ENCODE peak calls at places on chromosomes 16 and 17, in seven cellular contexts. T is transverse colon, X is upper lobe of left lung, W is prostate gland, I is Panc1, U is GM23338, C is HL-60. O is an unnamed sample.

GRCh38 chr17:59139939-59140338 is 15.0 kb downstream of the SKA2 start:
- DNase-seq in T (no peak), X (no peak), W (no peak), I (no peak), U (no peak), C (no peak), O (no peak)

GRCh38 chr17:74141612-74142011 is 61.9 kb upstream of the RPL38 start:
- DNase-seq in T (no peak), X (no peak), W (no peak), I (no peak), U (no peak), C (no peak), O (no peak)

GRCh38 chr17:10021239-10021638 is 116.2 kb upstream of the RCVRN start:
- DNase-seq in T (peak; percentile 27), X (no peak), W (no peak), I (no peak), U (no peak), C (peak; percentile 87), O (no peak)

GRCh38 chr16:30527635-30528178 is 1.3 kb upstream of the ZNF768 start:
- DNase-seq in T (peak; percentile 62), X (no peak), W (peak; percentile 75), I (no peak), U (peak; percentile 65), C (peak; percentile 85), O (peak; percentile 84)

GRCh38 chr16:16042076-16042475 is 92.7 kb downstream of the ABCC1 start:
- DNase-seq in T (no peak), X (no peak), W (peak; percentile 74), I (no peak), U (no peak), C (no peak), O (no peak)

GRCh38 chr17:79931517-79932309 is 92.5 kb upstream of the CBX4 start:
- DNase-seq in T (peak; percentile 70), X (peak; percentile 50), W (no peak), I (no peak), U (no peak), C (no peak), O (no peak)

GRCh38 chr17:78433780-78434335 is 55.4 kb downstream of the PGS1 start:
- DNase-seq in T (no peak), X (no peak), W (no peak), I (no peak), U (no peak), C (no peak), O (no peak)

GRCh38 chr17:37737081-37737480 is 7.8 kb downstream of the HNF1B start:
- DNase-seq in T (no peak), X (no peak), W (no peak), I (no peak), U (no peak), C (no peak), O (no peak)

GRCh38 chr16:460787-461186 is 35.3 kb downstream of the RAB11FIP3 start:
- DNase-seq in T (no peak), X (no peak), W (no peak), I (no peak), U (no peak), C (no peak), O (no peak)

GRCh38 chr17:61806081-61806828 is 57.1 kb downstream of the BRIP1 start:
- DNase-seq in T (no peak), X (no peak), W (no peak), I (no peak), U (peak; percentile 5), C (no peak), O (no peak)

GRCh38 chr16:73048292-73049050 is 543 bp upstream of the ZFHX3 start:
- DNase-seq in T (peak; percentile 67), X (no peak), W (peak; percentile 80), I (no peak), U (peak; percentile 72), C (no peak), O (no peak)

GRCh38 chr16:22652463-22652845 is 141.8 kb downstream of the NPIPB5 start:
- DNase-seq in T (no peak), X (no peak), W (no peak), I (no peak), U (no peak), C (no peak), O (no peak)

GRCh38 chr17:74864866-74865395 is 5.2 kb upstream of the GRIN2C start:
- DNase-seq in T (peak; percentile 79), X (no peak), W (peak; percentile 64), I (peak; percentile 47), U (peak; percentile 84), C (peak; percentile 70), O (peak; percentile 80)

GRCh38 chr16:89193021-89193575 is 7.2 kb downstream of the SLC22A31 start:
- DNase-seq in T (peak; percentile 63), X (peak; percentile 89), W (no peak), I (no peak), U (peak; percentile 94), C (peak; percentile 67), O (no peak)

GRCh38 chr17:81566461-81567126 is 14.4 kb upstream of the FAAP100 start:
- DNase-seq in T (peak; percentile 73), X (no peak), W (peak; percentile 81), I (no peak), U (no peak), C (peak; percentile 87), O (peak; percentile 45)

GRCh38 chr16:89317729-89318429 is 100.4 kb downstream of the ZNF778 start:
- DNase-seq in T (peak; percentile 35), X (peak; percentile 45), W (no peak), I (no peak), U (no peak), C (no peak), O (no peak)

GRCh38 chr17:20095366-20096080 is 86.4 kb downstream of the SPECC1 start:
- DNase-seq in T (peak; percentile 22), X (peak; percentile 42), W (peak; percentile 21), I (no peak), U (peak; percentile 82), C (no peak), O (no peak)

GRCh38 chr16:89099905-89100304 is 6.3 kb downstream of the ACSF3 start:
- DNase-seq in T (peak; percentile 74), X (peak; percentile 55), W (no peak), I (no peak), U (no peak), C (peak; percentile 80), O (no peak)

GRCh38 chr16:23182206-23182674 is 305 bp upstream of the SCNN1G start:
- DNase-seq in T (peak; percentile 93), X (peak; percentile 97), W (peak; percentile 90), I (peak; percentile 33), U (peak; percentile 94), C (peak; percentile 72), O (peak; percentile 83)

GRCh38 chr17:633641-634091 is 81.0 kb downstream of the VPS53 start:
- DNase-seq in T (no peak), X (no peak), W (no peak), I (no peak), U (no peak), C (no peak), O (no peak)

GRCh38 chr17:4785311-4786110 is 653 bp downstream of the VMO1 start:
- DNase-seq in T (no peak), X (peak; percentile 86), W (no peak), I (no peak), U (no peak), C (no peak), O (no peak)
- H3K27me3 ChIP-seq in T (peaks cover 49% of the 10 kb centered on the region), X (no peaks in the 10 kb centered on the region), W (peaks cover 1% of the 10 kb centered on the region), I (no peaks in the 10 kb centered on the region), U (peaks cover 21% of the 10 kb centered on the region), C (peaks cover 13% of the 10 kb centered on the region), O (peaks cover 19% of the 10 kb centered on the region)

GRCh38 chr16:67431077-67431804 is at the start of gene HSD11B2:
- DNase-seq in T (no peak), X (peak; percentile 93), W (peak; percentile 39), I (no peak), U (peak; percentile 83), C (no peak), O (no peak)

GRCh38 chr16:67428146-67428731 is 2.7 kb upstream of the HSD11B2 start:
- DNase-seq in T (peak; percentile 84), X (no peak), W (peak; percentile 76), I (peak; percentile 28), U (peak; percentile 94), C (peak; percentile 50), O (peak; percentile 83)

GRCh38 chr16:67429799-67430503 is 970 bp upstream of the HSD11B2 start:
- DNase-seq in T (no peak), X (no peak), W (no peak), I (no peak), U (no peak), C (no peak), O (no peak)

GRCh38 chr16:67430504-67431076 is 331 bp upstream of the HSD11B2 start:
- DNase-seq in T (peak; percentile 89), X (peak; percentile 90), W (peak; percentile 70), I (no peak), U (peak; percentile 83), C (no peak), O (no peak)

GRCh38 chr16:67429053-67429798 is 1.7 kb upstream of the HSD11B2 start:
- DNase-seq in T (peak; percentile 85), X (no peak), W (no peak), I (no peak), U (no peak), C (no peak), O (no peak)
- TF ChIP-seq CTCF in T (no peak), X (no peak), W (no peak), I (no peak), U (no peak), C (no peak), O (no peak)

DNA sequence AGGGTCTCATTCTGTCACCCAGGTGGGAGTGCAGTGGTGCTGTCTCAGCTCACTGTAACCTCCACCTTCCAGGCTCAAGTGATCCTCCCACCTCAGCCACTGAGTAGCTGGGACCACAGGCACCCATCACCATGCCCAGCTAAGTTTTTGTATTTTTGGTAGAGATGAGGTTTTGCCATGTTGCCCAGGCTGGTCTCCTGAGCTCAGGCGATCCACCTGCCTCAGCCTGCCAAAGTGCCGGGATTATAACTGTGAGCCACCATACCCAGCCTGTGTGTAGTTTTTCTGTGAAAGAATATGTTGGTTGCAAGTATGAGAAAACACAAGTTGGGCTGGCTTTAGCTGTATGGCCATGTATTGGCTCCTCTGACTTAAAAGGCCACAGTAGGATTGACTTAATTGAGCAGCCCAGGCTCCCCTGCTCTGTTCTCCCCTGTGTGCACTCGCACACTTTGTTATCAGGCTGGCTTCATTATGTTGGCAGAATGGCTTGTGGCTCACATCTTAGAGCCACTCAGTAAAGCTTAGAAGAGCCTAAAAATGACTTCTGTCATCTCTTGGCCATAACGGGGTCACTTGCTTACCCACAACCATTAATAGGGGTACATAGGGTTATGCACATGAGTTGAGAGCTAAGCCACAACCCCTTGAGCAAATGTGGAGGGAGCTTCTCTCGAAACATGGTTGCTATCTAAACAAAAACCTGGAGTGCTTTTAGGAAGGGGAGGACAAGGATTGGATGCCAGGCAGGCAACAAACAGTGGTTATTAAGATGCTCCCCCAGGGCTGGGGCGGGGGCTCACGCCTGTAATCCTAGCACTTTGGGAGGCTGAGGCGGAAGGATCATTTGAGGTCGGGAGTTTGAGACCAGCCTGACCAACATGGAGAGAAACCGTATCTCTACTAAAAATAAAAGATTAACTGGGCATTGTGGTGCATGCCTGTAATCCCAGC is 6.1 kb downstream of the HAPSTR1 start:
- DNase-seq in T (no peak), X (no peak), W (no peak), I (no peak), U (no peak), C (no peak), O (no peak)
- TF ChIP-seq POLR2AphosphoS5 in T (no peak), X (no peak), W (no peak), I (no peak), U (no peak), C (no peak), O (no peak)

DNA sequence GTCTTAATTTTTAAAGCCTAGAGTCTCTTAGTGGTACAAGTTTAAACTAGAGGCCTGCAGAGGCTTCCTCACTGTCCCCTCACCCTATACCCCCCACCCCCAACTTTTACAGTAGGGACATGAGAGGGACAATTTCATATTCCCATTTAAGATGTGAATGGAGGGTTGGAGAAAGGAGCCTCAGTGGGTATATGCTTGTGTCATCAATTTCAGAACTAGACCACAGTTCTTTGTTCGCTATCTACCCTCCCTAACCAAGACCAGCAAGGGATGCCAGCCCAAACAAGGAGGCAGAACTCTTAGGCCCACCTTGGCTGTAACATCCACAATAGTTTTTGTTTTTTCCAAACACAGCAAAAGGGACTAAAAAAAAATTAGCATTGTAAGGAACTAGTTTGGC is 14.0 kb upstream of the SALL1 start:
- DNase-seq in T (no peak), X (no peak), W (no peak), I (no peak), U (no peak), C (no peak), O (no peak)
- H3K27me3 ChIP-seq in T (no peaks in the 10 kb centered on the region), X (no peaks in the 10 kb centered on the region), W (no peaks in the 10 kb centered on the region), I (no peaks in the 10 kb centered on the region), U (no peaks in the 10 kb centered on the region), C (no peaks in the 10 kb centered on the region), O (peaks cover 8% of the 10 kb centered on the region)